ENCODE peak calls at places on chromosomes 11 and 22, in eight cellular contexts. C is stomach, G is A549, A is transverse colon, F is suprapubic skin, W is ovary, V is HepG2, S is tibial nerve. M is an unnamed sample.

GRCh38 chr22:41504397-41504796 is 35.5 kb downstream of the ACO2 start:
- DNase-seq in C (no peak), G (no peak), A (no peak), F (no peak), W (no peak), V (no peak), S (no peak), M (no peak)

GRCh38 chr11:95121687-95122086 is 32.0 kb downstream of the ENDOD1 start:
- DNase-seq in C (no peak), G (no peak), A (no peak), F (no peak), W (no peak), V (peak; percentile 9), S (no peak), M (no peak)

GRCh38 chr22:30196141-30196866 is 50.3 kb downstream of the LIF start:
- DNase-seq in C (peak; percentile 66), G (peak; percentile 100), A (peak; percentile 68), F (peak; percentile 94), W (no peak), V (peak; percentile 84), S (peak; percentile 80), M (peak; percentile 96)

GRCh38 chr11:30501744-30502143 is 84.4 kb downstream of the MPPED2 start:
- DNase-seq in C (no peak), G (no peak), A (no peak), F (no peak), W (no peak), V (no peak), S (no peak), M (no peak)

GRCh38 chr11:108239076-108239475 is 16.2 kb downstream of the ATM start:
- DNase-seq in C (no peak), G (no peak), A (no peak), F (no peak), W (no peak), V (no peak), S (no peak), M (no peak)

GRCh38 chr11:46560300-46561025 is 33.4 kb downstream of the AMBRA1 start:
- DNase-seq in C (no peak), G (no peak), A (no peak), F (no peak), W (no peak), V (no peak), S (no peak), M (no peak)

GRCh38 chr11:86374586-86374985 is at the start of gene CCDC81:
- DNase-seq in C (no peak), G (no peak), A (no peak), F (no peak), W (peak; percentile 30), V (no peak), S (no peak), M (no peak)

GRCh38 chr22:43185860-43186261 is 1.1 kb downstream of the TTLL12 start:
- DNase-seq in C (peak; percentile 87), G (no peak), A (peak; percentile 62), F (no peak), W (peak; percentile 74), V (peak; percentile 45), S (peak; percentile 52), M (no peak)

GRCh38 chr11:110797453-110797852 is 85.2 kb upstream of the ARHGAP20 start:
- DNase-seq in C (no peak), G (no peak), A (peak; percentile 11), F (no peak), W (no peak), V (no peak), S (no peak), M (no peak)

GRCh38 chr22:26461188-26461810 is 22.3 kb downstream of the HPS4 start:
- DNase-seq in C (peak; percentile 71), G (peak; percentile 32), A (peak; percentile 64), F (no peak), W (peak; percentile 40), V (peak; percentile 24), S (peak; percentile 71), M (no peak)

GRCh38 chr22:32660292-32660691 is 141.2 kb upstream of the TIMP3 start:
- DNase-seq in C (peak; percentile 70), G (peak; percentile 49), A (peak; percentile 69), F (no peak), W (peak; percentile 51), V (peak; percentile 78), S (peak; percentile 76), M (no peak)

GRCh38 chr22:48576333-48577013 is 1251.2 kb downstream of the BRD1 start:
- DNase-seq in C (no peak), G (no peak), A (no peak), F (no peak), W (peak; percentile 59), V (no peak), S (no peak), M (no peak)

GRCh38 chr11:67045314-67045713 is 11.3 kb upstream of the RHOD start:
- DNase-seq in C (no peak), G (peak; percentile 77), A (no peak), F (no peak), W (no peak), V (no peak), S (no peak), M (no peak)

GRCh38 chr22:22767876-22768602 is 119.6 kb upstream of the IGLL5 start:
- DNase-seq in C (no peak), G (no peak), A (no peak), F (no peak), W (no peak), V (no peak), S (no peak), M (no peak)

GRCh38 chr11:66368484-66368883 is 3.1 kb downstream of the SLC29A2 start:
- DNase-seq in C (no peak), G (no peak), A (no peak), F (no peak), W (no peak), V (no peak), S (no peak), M (no peak)

GRCh38 chr11:71339178-71339881 is 87.0 kb upstream of the SHANK2 start:
- DNase-seq in C (peak; percentile 20), G (no peak), A (no peak), F (peak; percentile 65), W (peak; percentile 32), V (no peak), S (no peak), M (no peak)

GRCh38 chr11:14267861-14268635 is 90.9 kb downstream of the RRAS2 start:
- DNase-seq in C (no peak), G (no peak), A (no peak), F (no peak), W (no peak), V (no peak), S (no peak), M (no peak)

GRCh38 chr22:44697423-44698179 is 4.4 kb upstream of the PRR5 start:
- DNase-seq in C (peak; percentile 87), G (peak; percentile 67), A (peak; percentile 88), F (peak; percentile 91), W (peak; percentile 88), V (peak; percentile 45), S (peak; percentile 78), M (no peak)
- TF ChIP-seq CTCF in C (no peak), G (peak; percentile 67), A (peak; percentile 94), F (peak; percentile 88), W (peak; percentile 94), V (peak; percentile 96), S (peak; percentile 81), M (peak; percentile 83)

GRCh38 chr11:70233034-70233433 is 29.9 kb downstream of the FADD start:
- DNase-seq in C (no peak), G (no peak), A (no peak), F (no peak), W (no peak), V (no peak), S (no peak), M (no peak)

GRCh38 chr11:70230840-70231710 is 28.0 kb downstream of the FADD start:
- DNase-seq in C (no peak), G (no peak), A (no peak), F (no peak), W (no peak), V (no peak), S (no peak), M (no peak)

GRCh38 chr11:70230151-70230839 is 27.2 kb downstream of the FADD start:
- DNase-seq in C (no peak), G (no peak), A (no peak), F (no peak), W (no peak), V (no peak), S (no peak), M (no peak)

GRCh38 chr11:70233962-70234361 is 30.9 kb downstream of the FADD start:
- DNase-seq in C (no peak), G (no peak), A (no peak), F (no peak), W (no peak), V (no peak), S (no peak), M (no peak)

DNA sequence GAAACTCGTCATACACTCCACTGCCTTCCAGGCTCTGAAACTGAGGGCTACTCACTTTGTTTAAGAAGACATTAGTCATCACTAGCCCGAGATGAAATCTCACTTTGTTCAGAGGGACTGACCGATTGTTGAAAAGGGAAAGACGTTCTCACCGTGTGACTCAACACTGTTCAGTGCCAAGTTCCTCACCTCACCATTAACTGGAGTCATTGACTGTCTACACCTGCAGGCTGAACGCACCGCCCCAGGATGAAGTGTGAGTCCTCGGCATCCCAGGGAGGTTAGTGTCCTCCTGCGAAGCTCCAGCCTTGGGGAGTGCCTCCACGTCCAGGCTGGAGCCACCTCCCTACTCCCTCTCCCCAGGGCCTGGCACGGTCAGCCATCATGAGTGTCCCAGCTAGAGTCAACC is 30.4 kb downstream of the FADD start:
- DNase-seq in C (peak; percentile 41), G (peak; percentile 94), A (peak; percentile 39), F (no peak), W (no peak), V (peak; percentile 58), S (no peak), M (no peak)
- TF ChIP-seq EP300 in C (no peak), G (peak; percentile 70), A (no peak), F (no peak), W (no peak), V (no peak), S (no peak), M (no peak)

GRCh38 chr11:2928605-2929510 is at the start of gene PHLDA2:
- DNase-seq in C (peak; percentile 71), G (peak; percentile 74), A (peak; percentile 73), F (no peak), W (no peak), V (no peak), S (no peak), M (no peak)
- TF ChIP-seq CTCF in C (no peak), G (peak; percentile 17), A (peak; percentile 32), F (no peak), W (no peak), V (no peak), S (no peak), M (no peak)

GRCh38 chr22:50252081-50253045 is 1.3 kb upstream of the HDAC10 start:
- DNase-seq in C (peak; percentile 84), G (peak; percentile 67), A (peak; percentile 84), F (peak; percentile 91), W (peak; percentile 80), V (peak; percentile 39), S (peak; percentile 80), M (no peak)

GRCh38 chr22:50250249-50250554 is 863 bp downstream of the HDAC10 start:
- DNase-seq in C (no peak), G (no peak), A (no peak), F (no peak), W (no peak), V (no peak), S (no peak), M (no peak)

GRCh38 chr22:50249382-50250248 is 1.4 kb downstream of the HDAC10 start:
- DNase-seq in C (no peak), G (no peak), A (no peak), F (no peak), W (peak; percentile 50), V (no peak), S (no peak), M (no peak)

GRCh38 chr22:50251472-50252054 is 498 bp upstream of the HDAC10 start:
- DNase-seq in C (no peak), G (no peak), A (no peak), F (no peak), W (no peak), V (no peak), S (no peak), M (no peak)

GRCh38 chr22:50250555-50251471 is at the start of gene HDAC10:
- DNase-seq in C (peak; percentile 90), G (peak; percentile 43), A (peak; percentile 91), F (no peak), W (peak; percentile 83), V (peak; percentile 56), S (peak; percentile 45), M (no peak)
- TF ChIP-seq EP300 in C (no peak), G (no peak), A (no peak), F (no peak), W (no peak), V (no peak), S (no peak), M (no peak)